ENCODE peak calls at places on chromosomes 2 and 18, in four cellular contexts. One of them, this sample, is unnamed.
A peak's percentile ranks its signal among the peaks of the same experiment; 100 is the strongest.

GRCh38 chr2:95760839-95761525 is 169.2 kb downstream of the TRIM43 start:
- DNase-seq in pancreas: no peak
- DNase-seq in HCT116: peak; percentile 10
- DNase-seq in NCI-H510A treated with DMSO at 0.1 percent for 48 hours: no peak
- DNase-seq in this sample: no peak

GRCh38 chr2:109134741-109135571 is 6.0 kb downstream of the SH3RF3 start:
- DNase-seq in pancreas: no peak
- DNase-seq in HCT116: no peak
- DNase-seq in NCI-H510A treated with DMSO at 0.1 percent for 48 hours: no peak
- DNase-seq in this sample: no peak

GRCh38 chr2:71925268-71926097 is 222.2 kb downstream of the CYP26B1 start:
- DNase-seq in pancreas: no peak
- DNase-seq in HCT116: no peak
- DNase-seq in NCI-H510A treated with DMSO at 0.1 percent for 48 hours: no peak
- DNase-seq in this sample: no peak

GRCh38 chr2:130850788-130851623 is 14.3 kb downstream of the ARHGEF4 start:
- DNase-seq in pancreas: no peak
- DNase-seq in HCT116: no peak
- DNase-seq in NCI-H510A treated with DMSO at 0.1 percent for 48 hours: no peak
- DNase-seq in this sample: no peak

GRCh38 chr2:224513991-224514390 is 71.2 kb downstream of the CUL3 start:
- DNase-seq in pancreas: no peak
- DNase-seq in HCT116: no peak
- DNase-seq in NCI-H510A treated with DMSO at 0.1 percent for 48 hours: no peak
- DNase-seq in this sample: no peak

GRCh38 chr2:16441431-16441830 is 224.2 kb downstream of the CYRIA start:
- DNase-seq in pancreas: no peak
- DNase-seq in HCT116: no peak
- DNase-seq in NCI-H510A treated with DMSO at 0.1 percent for 48 hours: no peak
- DNase-seq in this sample: no peak

GRCh38 chr2:64211471-64211870 is 67.3 kb upstream of the PELI1 start:
- DNase-seq in pancreas: no peak
- DNase-seq in HCT116: no peak
- DNase-seq in NCI-H510A treated with DMSO at 0.1 percent for 48 hours: no peak
- DNase-seq in this sample: no peak

GRCh38 chr2:239751719-239752355 is 273.3 kb downstream of the NDUFA10 start:
- DNase-seq in pancreas: no peak
- DNase-seq in HCT116: no peak
- DNase-seq in NCI-H510A treated with DMSO at 0.1 percent for 48 hours: no peak
- DNase-seq in this sample: no peak

GRCh38 chr2:65128297-65129190 is 1.4 kb downstream of the RAB1A start:
- DNase-seq in pancreas: peak; percentile 74
- DNase-seq in HCT116: no peak
- DNase-seq in NCI-H510A treated with DMSO at 0.1 percent for 48 hours: no peak
- DNase-seq in this sample: no peak

GRCh38 chr2:126793885-126794613 is 104.6 kb upstream of the TEX51 start:
- DNase-seq in pancreas: no peak
- DNase-seq in HCT116: no peak
- DNase-seq in NCI-H510A treated with DMSO at 0.1 percent for 48 hours: no peak
- DNase-seq in this sample: no peak

GRCh38 chr2:108491848-108492247 is 42.4 kb upstream of the LIMS1 start:
- DNase-seq in pancreas: no peak
- DNase-seq in HCT116: no peak
- DNase-seq in NCI-H510A treated with DMSO at 0.1 percent for 48 hours: no peak
- DNase-seq in this sample: no peak

GRCh38 chr18:74507927-74508326 is 11.8 kb downstream of the CNDP2 start:
- DNase-seq in pancreas: no peak
- DNase-seq in HCT116: no peak
- DNase-seq in NCI-H510A treated with DMSO at 0.1 percent for 48 hours: no peak
- DNase-seq in this sample: no peak

GRCh38 chr2:167237478-167237877 is 349.2 kb downstream of the XIRP2 start:
- DNase-seq in pancreas: no peak
- DNase-seq in HCT116: no peak
- DNase-seq in NCI-H510A treated with DMSO at 0.1 percent for 48 hours: no peak
- DNase-seq in this sample: no peak

GRCh38 chr2:26330114-26330581 is 15.8 kb upstream of the SELENOI start:
- DNase-seq in pancreas: peak; percentile 68
- DNase-seq in HCT116: peak; percentile 59
- DNase-seq in NCI-H510A treated with DMSO at 0.1 percent for 48 hours: peak; percentile 75
- DNase-seq in this sample: peak; percentile 64

GRCh38 chr2:101970901-101971300 is 20.9 kb upstream of the IL1R2 start:
- DNase-seq in pancreas: no peak
- DNase-seq in HCT116: no peak
- DNase-seq in NCI-H510A treated with DMSO at 0.1 percent for 48 hours: no peak
- DNase-seq in this sample: no peak

GRCh38 chr2:16973586-16974274 is 308.1 kb upstream of the CYRIA start:
- DNase-seq in pancreas: no peak
- DNase-seq in HCT116: no peak
- DNase-seq in NCI-H510A treated with DMSO at 0.1 percent for 48 hours: no peak
- DNase-seq in this sample: no peak

GRCh38 chr2:170770008-170770303 is 222 bp upstream of the ERICH2 start:
- DNase-seq in pancreas: no peak
- DNase-seq in HCT116: no peak
- DNase-seq in NCI-H510A treated with DMSO at 0.1 percent for 48 hours: peak; percentile 94
- DNase-seq in this sample: peak; percentile 72

GRCh38 chr2:146818122-146818521 is 1026.7 kb upstream of the ACVR2A start:
- DNase-seq in pancreas: no peak
- DNase-seq in HCT116: no peak
- DNase-seq in NCI-H510A treated with DMSO at 0.1 percent for 48 hours: no peak
- DNase-seq in this sample: no peak

GRCh38 chr2:129253461-129253812 is 726.0 kb upstream of the RAB6C start:
- DNase-seq in pancreas: peak; percentile 20
- DNase-seq in HCT116: peak; percentile 10
- DNase-seq in NCI-H510A treated with DMSO at 0.1 percent for 48 hours: peak; percentile 51
- DNase-seq in this sample: no peak

GRCh38 chr2:129896226-129897100 is 83.0 kb upstream of the RAB6C start:
- DNase-seq in pancreas: no peak
- DNase-seq in HCT116: no peak
- DNase-seq in NCI-H510A treated with DMSO at 0.1 percent for 48 hours: no peak
- DNase-seq in this sample: no peak

GRCh38 chr2:27296466-27296865 is 11.8 kb downstream of the UCN start:
- DNase-seq in pancreas: no peak
- DNase-seq in HCT116: no peak
- DNase-seq in NCI-H510A treated with DMSO at 0.1 percent for 48 hours: no peak
- DNase-seq in this sample: no peak

GRCh38 chr2:43486604-43487003 is 109.2 kb downstream of the THADA start:
- DNase-seq in pancreas: no peak
- DNase-seq in HCT116: no peak
- DNase-seq in NCI-H510A treated with DMSO at 0.1 percent for 48 hours: no peak
- DNase-seq in this sample: no peak

GRCh38 chr18:10100236-10100635 is 186.4 kb downstream of the VAPA start:
- DNase-seq in pancreas: no peak
- DNase-seq in HCT116: no peak
- DNase-seq in NCI-H510A treated with DMSO at 0.1 percent for 48 hours: no peak
- DNase-seq in this sample: no peak

GRCh38 chr2:109447811-109448210 is 166.0 kb downstream of the SEPTIN10 start:
- DNase-seq in pancreas: no peak
- DNase-seq in HCT116: no peak
- DNase-seq in NCI-H510A treated with DMSO at 0.1 percent for 48 hours: no peak
- DNase-seq in this sample: no peak

GRCh38 chr18:27142891-27143290 is 42.2 kb downstream of the CHST9 start:
- DNase-seq in pancreas: no peak
- DNase-seq in HCT116: no peak
- DNase-seq in NCI-H510A treated with DMSO at 0.1 percent for 48 hours: no peak
- DNase-seq in this sample: no peak

GRCh38 chr18:48029296-48029986 is 99.0 kb upstream of the SMAD2 start:
- DNase-seq in pancreas: no peak
- DNase-seq in HCT116: no peak
- DNase-seq in NCI-H510A treated with DMSO at 0.1 percent for 48 hours: no peak
- DNase-seq in this sample: no peak

GRCh38 chr2:221465776-221466175 is 106.3 kb downstream of the EPHA4 start:
- DNase-seq in pancreas: no peak
- DNase-seq in HCT116: no peak
- DNase-seq in NCI-H510A treated with DMSO at 0.1 percent for 48 hours: no peak
- DNase-seq in this sample: no peak

GRCh38 chr18:58438984-58439311 is 189.9 kb downstream of the ALPK2 start:
- DNase-seq in pancreas: no peak
- DNase-seq in HCT116: no peak
- DNase-seq in NCI-H510A treated with DMSO at 0.1 percent for 48 hours: no peak
- DNase-seq in this sample: no peak

GRCh38 chr2:218320704-218321336 is 28.5 kb upstream of the TMBIM1 start:
- DNase-seq in pancreas: no peak
- DNase-seq in HCT116: no peak
- DNase-seq in NCI-H510A treated with DMSO at 0.1 percent for 48 hours: no peak
- DNase-seq in this sample: no peak

GRCh38 chr18:35474884-35475283 is 22.9 kb downstream of the INO80C start:
- DNase-seq in pancreas: no peak
- DNase-seq in HCT116: no peak
- DNase-seq in NCI-H510A treated with DMSO at 0.1 percent for 48 hours: no peak
- DNase-seq in this sample: no peak

GRCh38 chr2:98461650-98462049 is 17.0 kb downstream of the INPP4A start:
- DNase-seq in pancreas: no peak
- DNase-seq in HCT116: no peak
- DNase-seq in NCI-H510A treated with DMSO at 0.1 percent for 48 hours: no peak
- DNase-seq in this sample: no peak

GRCh38 chr2:143128681-143129580 is at the start of gene ARHGAP15:
- DNase-seq in pancreas: no peak
- DNase-seq in HCT116: no peak
- DNase-seq in NCI-H510A treated with DMSO at 0.1 percent for 48 hours: no peak
- DNase-seq in this sample: no peak

This sample was measured in NCI-H774.